ENCODE peak calls at places on chromosomes 12 and 14, in seven cellular contexts. J is upper lobe of right lung; W is trophoblast cell; L is PC-9; X is effector memory CD4-positive, alpha-beta T cell; Z is lung; P is CD8-positive, alpha-beta memory T cell. U is an unnamed sample. For H3K36me3, the result is how much of the 10 kb centered on the place peaks cover.

GRCh38 chr14:95918466-95918865 is 41.8 kb downstream of the TUNAR start:
- DNase-seq in J (no peak), W (no peak), L (no peak), X (no peak), Z (no peak), P (no peak), U (no peak)

GRCh38 chr14:100851586-100851916 is 25.6 kb downstream of the MEG3 start:
- DNase-seq in J (no peak), W (no peak), L (no peak), X (no peak), Z (no peak), P (no peak), U (no peak)

GRCh38 chr14:95015046-95015445 is 142.3 kb downstream of the DICER1 start:
- DNase-seq in J (no peak), W (no peak), L (no peak), X (no peak), Z (peak), P (no peak), U (no peak)

GRCh38 chr12:131507094-131507493 is 203.8 kb upstream of the SFSWAP start:
- DNase-seq in J (no peak), W (no peak), L (no peak), X (no peak), Z (no peak), P (no peak), U (no peak)

GRCh38 chr14:58108717-58109116 is 43.3 kb downstream of the ARMH4 start:
- DNase-seq in J (no peak), W (no peak), L (no peak), X (no peak), Z (no peak), P (no peak), U (no peak)

GRCh38 chr14:72528059-72528950 is 365.6 kb downstream of the DPF3 start:
- DNase-seq in J (no peak), W (no peak), L (no peak), X (no peak), Z (no peak), P (no peak), U (no peak)

GRCh38 chr12:7142057-7142644 is 12.0 kb downstream of the CLSTN3 start:
- DNase-seq in J (peak), W (peak), L (peak), X (no peak), Z (peak), P (peak), U (peak)

GRCh38 chr12:130345292-130345691 is 7.6 kb downstream of the PIWIL1 start:
- DNase-seq in J (no peak), W (no peak), L (no peak), X (no peak), Z (no peak), P (no peak), U (no peak)

GRCh38 chr14:62776300-62776699 is 269.0 kb downstream of the KCNH5 start:
- DNase-seq in J (no peak), W (no peak), L (no peak), X (no peak), Z (no peak), P (no peak), U (no peak)

GRCh38 chr12:2336409-2336829 is 283.6 kb downstream of the CACNA1C start:
- DNase-seq in J (no peak), W (peak), L (peak), X (no peak), Z (no peak), P (no peak), U (no peak)

GRCh38 chr12:54723653-54724256 is 75.6 kb upstream of the DCD start:
- DNase-seq in J (no peak), W (no peak), L (no peak), X (peak), Z (no peak), P (peak), U (peak)

GRCh38 chr14:99287269-99287942 is 15.4 kb upstream of the BCL11B start:
- DNase-seq in J (no peak), W (no peak), L (no peak), X (no peak), Z (no peak), P (no peak), U (no peak)

GRCh38 chr12:109961201-109961600 is 35.0 kb downstream of the GIT2 start:
- DNase-seq in J (no peak), W (no peak), L (no peak), X (no peak), Z (no peak), P (no peak), U (no peak)

GRCh38 chr12:104219908-104220404 is 4.4 kb downstream of the TXNRD1 start:
- DNase-seq in J (no peak), W (peak), L (peak), X (peak), Z (peak), P (no peak), U (no peak)

GRCh38 chr14:64654072-64654899 is 49.9 kb upstream of the PLEKHG3 start:
- DNase-seq in J (no peak), W (no peak), L (peak), X (no peak), Z (no peak), P (no peak), U (no peak)

GRCh38 chr12:122944588-122944987 is 21.7 kb downstream of the ABCB9 start:
- DNase-seq in J (no peak), W (no peak), L (peak), X (no peak), Z (no peak), P (no peak), U (no peak)

GRCh38 chr14:26190644-26191043 is 407.2 kb downstream of the NOVA1 start:
- DNase-seq in J (no peak), W (no peak), L (no peak), X (no peak), Z (no peak), P (no peak), U (no peak)

GRCh38 chr14:104676694-104677505 is 12.5 kb upstream of the INF2 start:
- DNase-seq in J (peak), W (no peak), L (no peak), X (no peak), Z (no peak), P (no peak), U (no peak)

GRCh38 chr12:58648151-58648550 is 272.2 kb downstream of the LRIG3 start:
- DNase-seq in J (no peak), W (no peak), L (no peak), X (no peak), Z (no peak), P (no peak), U (no peak)

GRCh38 chr12:53938276-53939140 is at the start of gene HOXC13:
- DNase-seq in J (peak), W (peak), L (peak), X (no peak), Z (no peak), P (peak), U (no peak)

GRCh38 chr12:442235-442884 is 17.4 kb upstream of the B4GALNT3 start:
- DNase-seq in J (no peak), W (peak), L (no peak), X (peak), Z (peak), P (peak), U (peak)

GRCh38 chr12:16269941-16270340 is 7.5 kb downstream of the SLC15A5 start:
- DNase-seq in J (no peak), W (no peak), L (no peak), X (no peak), Z (no peak), P (no peak), U (no peak)

GRCh38 chr12:92649511-92650227 is 53.1 kb upstream of the PLEKHG7 start:
- DNase-seq in J (no peak), W (peak), L (peak), X (peak), Z (peak), P (peak), U (peak)

GRCh38 chr12:63940295-63940997 is 95.9 kb downstream of the SRGAP1 start:
- DNase-seq in J (no peak), W (no peak), L (no peak), X (no peak), Z (no peak), P (no peak), U (no peak)

GRCh38 chr12:10331642-10332239 is 24.1 kb downstream of the KLRD1 start:
- DNase-seq in J (no peak), W (no peak), L (no peak), X (no peak), Z (no peak), P (peak), U (peak)

GRCh38 chr14:100433428-100433814 is 110.3 kb downstream of the SLC25A47 start:
- DNase-seq in J (no peak), W (no peak), L (no peak), X (no peak), Z (no peak), P (no peak), U (no peak)

DNA sequence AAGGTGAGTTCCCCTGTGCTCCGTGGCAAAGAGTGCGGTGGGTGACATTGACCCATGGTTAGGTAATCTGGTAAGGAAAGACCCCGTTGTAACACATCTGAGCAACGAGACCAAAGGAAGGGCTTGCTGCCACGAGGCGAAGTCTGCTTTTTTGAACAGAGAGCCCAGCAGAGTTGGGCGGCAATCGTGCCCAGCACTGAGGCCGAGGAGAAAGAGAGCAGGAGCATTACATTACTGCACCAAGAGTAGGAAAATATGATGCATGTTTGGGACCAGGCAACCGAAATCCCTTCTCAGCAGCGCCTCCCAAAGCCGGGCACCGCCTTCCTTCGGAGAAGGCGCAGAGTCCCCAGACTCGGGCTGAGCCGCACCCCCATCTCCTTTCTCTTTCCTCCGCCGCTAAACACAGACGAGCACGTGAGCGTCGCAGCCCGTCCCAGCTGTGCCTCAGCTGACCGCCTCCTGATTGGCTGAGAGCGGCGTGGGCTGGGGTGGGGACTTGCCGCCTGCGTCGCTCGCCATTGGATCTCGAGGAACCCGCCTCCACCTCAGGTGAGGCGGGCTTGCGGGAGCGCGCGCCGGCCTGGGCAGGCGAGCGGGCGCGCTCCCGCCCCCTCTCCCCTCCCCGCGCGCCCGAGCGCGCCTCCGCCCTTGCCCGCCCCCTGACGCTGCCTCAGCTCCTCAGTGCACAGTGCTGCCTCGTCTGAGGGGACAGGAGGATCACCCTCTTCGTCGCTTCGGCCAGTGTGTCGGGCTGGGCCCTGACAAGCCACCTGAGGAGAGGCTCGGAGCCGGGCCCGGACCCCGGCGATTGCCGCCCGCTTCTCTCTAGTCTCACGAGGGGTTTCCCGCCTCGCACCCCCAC is at the start of gene HIF1A:
- DNase-seq in J (peak), W (peak), L (peak), X (peak), Z (peak), P (peak), U (peak)
- H3K36me3 ChIP-seq in J (under half), W (under half), L (under half), X (under half), Z (under half), P (under half), U (under half)

DNA sequence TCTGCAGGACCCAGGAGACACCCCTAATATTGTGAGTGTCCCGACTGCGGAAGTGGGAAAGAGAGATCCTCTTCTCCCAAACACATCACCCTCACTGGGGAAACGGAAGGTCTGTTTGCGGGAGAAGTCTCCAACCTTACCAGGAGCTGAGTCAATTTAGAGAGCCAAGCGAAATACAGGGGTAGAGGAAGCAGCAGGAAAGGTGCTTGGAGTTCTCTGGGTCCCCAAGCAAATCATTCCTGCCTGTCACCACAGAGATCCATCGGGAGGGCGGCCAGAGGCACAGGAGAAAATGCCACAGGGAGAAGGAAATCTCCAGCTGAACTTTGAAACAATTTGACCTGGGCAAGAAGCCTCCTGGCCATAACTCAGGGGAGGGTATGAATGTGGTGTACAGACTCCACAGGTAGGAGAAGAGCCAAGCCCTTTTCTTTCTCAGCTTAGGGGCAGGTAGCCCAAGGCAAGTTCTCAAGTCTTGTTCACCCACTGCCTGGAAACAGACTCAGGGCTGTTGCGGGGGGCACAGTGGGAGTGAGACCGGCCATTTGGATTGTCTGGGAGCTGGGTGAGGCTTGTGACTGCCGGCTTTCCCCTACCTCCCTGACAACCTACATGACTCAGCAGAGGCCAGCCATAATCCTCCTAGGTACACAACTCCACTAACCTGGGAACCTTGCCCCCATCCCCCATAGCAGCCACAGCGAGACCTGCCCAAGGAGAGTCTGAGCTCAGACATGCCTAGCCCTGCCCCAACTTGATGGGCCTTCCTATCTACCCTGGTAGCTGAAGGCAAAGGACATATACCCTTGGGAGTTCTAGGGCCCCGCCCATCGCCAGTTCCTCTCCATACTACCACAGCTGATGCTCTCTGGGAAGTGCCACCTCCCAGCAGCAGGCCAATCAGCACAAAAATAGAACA is 211.9 kb upstream of the ARHGAP5 start:
- DNase-seq in J (no peak), W (no peak), L (no peak), X (no peak), Z (no peak), P (no peak), U (no peak)
- H3K27ac ChIP-seq in J (no peak), W (no peak), L (no peak), X (no peak), Z (no peak), P (no peak), U (no peak)

GRCh38 chr14:74500417-74501134 is 7.0 kb downstream of the ISCA2 start:
- DNase-seq in J (no peak), W (no peak), L (no peak), X (no peak), Z (no peak), P (no peak), U (no peak)

GRCh38 chr14:74503256-74503972 is 9.8 kb downstream of the ISCA2 start:
- DNase-seq in J (no peak), W (no peak), L (no peak), X (no peak), Z (no peak), P (no peak), U (no peak)

GRCh38 chr14:74502236-74503019 is 8.9 kb downstream of the ISCA2 start:
- DNase-seq in J (no peak), W (peak), L (no peak), X (no peak), Z (no peak), P (no peak), U (no peak)

GRCh38 chr14:74501691-74502090 is 8.1 kb downstream of the ISCA2 start:
- DNase-seq in J (no peak), W (no peak), L (no peak), X (no peak), Z (no peak), P (no peak), U (no peak)

DNA sequence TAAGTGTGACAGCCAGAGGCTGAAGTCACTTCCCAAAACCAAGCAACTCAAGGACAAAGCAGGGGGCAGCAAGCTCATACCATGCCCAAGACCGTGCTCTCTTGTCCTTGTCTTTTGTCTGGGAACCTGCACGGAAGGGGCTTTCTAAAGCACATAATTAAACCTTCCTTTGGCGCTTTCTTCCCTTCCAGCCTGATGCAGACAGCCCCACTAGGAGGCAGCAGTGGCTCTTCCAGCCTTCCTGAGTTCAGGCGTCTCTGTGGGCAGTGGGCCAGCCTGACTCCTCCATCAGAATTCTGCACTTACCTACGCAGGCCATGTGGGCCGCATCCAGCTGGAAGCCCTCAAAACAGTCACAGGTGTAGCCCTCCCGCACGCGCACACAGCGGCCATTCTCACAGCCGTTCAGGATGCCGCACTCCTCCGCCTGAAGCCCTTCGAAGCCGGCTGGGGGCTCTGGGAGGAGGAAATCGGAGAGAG is 7.6 kb downstream of the ISCA2 start:
- DNase-seq in J (peak), W (peak), L (no peak), X (no peak), Z (peak), P (no peak), U (no peak)
- H3K36me3 ChIP-seq in J (under half), W (under half), L (under half), X (under half), Z (under half), P (under half), U (under half)

GRCh38 chr12:12399906-12400305 is 43.0 kb downstream of the BORCS5 start:
- DNase-seq in J (no peak), W (no peak), L (no peak), X (no peak), Z (no peak), P (no peak), U (no peak)

GRCh38 chr12:12399161-12399560 is 42.3 kb downstream of the BORCS5 start:
- DNase-seq in J (no peak), W (no peak), L (no peak), X (no peak), Z (no peak), P (no peak), U (no peak)

GRCh38 chr12:12398026-12398859 is 41.4 kb downstream of the BORCS5 start:
- DNase-seq in J (peak), W (peak), L (peak), X (no peak), Z (peak), P (no peak), U (no peak)

GRCh38 chr12:12397184-12397583 is 40.3 kb downstream of the BORCS5 start:
- DNase-seq in J (no peak), W (no peak), L (no peak), X (no peak), Z (no peak), P (no peak), U (no peak)

GRCh38 chr12:12396727-12397126 is 39.8 kb downstream of the BORCS5 start:
- DNase-seq in J (no peak), W (peak), L (no peak), X (no peak), Z (no peak), P (no peak), U (no peak)
- H3K27ac ChIP-seq in J (no peak), W (no peak), L (no peak), X (no peak), Z (no peak), P (no peak), U (peak)

GRCh38 chr14:91338369-91338768 is 79.3 kb downstream of the CCDC88C start:
- DNase-seq in J (no peak), W (no peak), L (no peak), X (no peak), Z (no peak), P (no peak), U (no peak)
- H3K36me3 ChIP-seq in J (under half), W (under half), L (under half), X (half or more), Z (under half), P (half or more), U (half or more)

U was measured in naive thymus-derived CD4-positive, alpha-beta T cell.